ENCODE peak calls at places on chromosomes 5 and 9, in six cellular contexts. One of them, this sample, is unnamed.

GRCh38 chr9:107358867-107359440 is 75.9 kb downstream of the RAD23B start:
- DNase-seq in T1000: no peak
- DNase-seq in OCI-LY7: no peak
- DNase-seq in AG04450: no peak
- DNase-seq in erythroblast: no peak
- DNase-seq in HEK293T: no peak
- DNase-seq in this sample: no peak

GRCh38 chr5:113487411-113487778 is 858 bp downstream of the MCC start:
- DNase-seq in OCI-LY7: no peak
- DNase-seq in T1000: no peak
- DNase-seq in HEK293T: peak
- DNase-seq in erythroblast: no peak
- DNase-seq in AG04450: no peak
- DNase-seq in this sample: no peak

GRCh38 chr5:171646338-171647042 is 139.1 kb upstream of the SMIM23 start:
- DNase-seq in HEK293T: no peak
- DNase-seq in AG04450: no peak
- DNase-seq in OCI-LY7: no peak
- DNase-seq in erythroblast: no peak
- DNase-seq in T1000: no peak
- DNase-seq in this sample: no peak

GRCh38 chr5:92944337-92944736 is 636.7 kb downstream of the NR2F1-AS1 start:
- DNase-seq in erythroblast: no peak
- DNase-seq in HEK293T: no peak
- DNase-seq in T1000: no peak
- DNase-seq in AG04450: no peak
- DNase-seq in OCI-LY7: no peak
- DNase-seq in this sample: no peak

GRCh38 chr9:114351932-114352331 is 22.3 kb downstream of the ORM2 start:
- DNase-seq in AG04450: no peak
- DNase-seq in OCI-LY7: no peak
- DNase-seq in T1000: no peak
- DNase-seq in HEK293T: no peak
- DNase-seq in erythroblast: no peak
- DNase-seq in this sample: no peak

GRCh38 chr5:78597068-78597857 is 51.3 kb downstream of the LHFPL2 start:
- DNase-seq in erythroblast: no peak
- DNase-seq in OCI-LY7: no peak
- DNase-seq in HEK293T: no peak
- DNase-seq in T1000: no peak
- DNase-seq in AG04450: peak
- DNase-seq in this sample: no peak

GRCh38 chr9:136291306-136292025 is 12.4 kb downstream of the CCDC187 start:
- DNase-seq in HEK293T: no peak
- DNase-seq in T1000: no peak
- DNase-seq in OCI-LY7: no peak
- DNase-seq in AG04450: no peak
- DNase-seq in erythroblast: no peak
- DNase-seq in this sample: no peak

GRCh38 chr5:96896285-96896711 is 20.0 kb downstream of the ERAP2 start:
- DNase-seq in erythroblast: no peak
- DNase-seq in OCI-LY7: peak
- DNase-seq in T1000: no peak
- DNase-seq in AG04450: no peak
- DNase-seq in HEK293T: no peak
- DNase-seq in this sample: no peak

GRCh38 chr9:6413365-6414263 is 615 bp downstream of the UHRF2 start:
- DNase-seq in OCI-LY7: peak
- DNase-seq in HEK293T: peak
- DNase-seq in AG04450: no peak
- DNase-seq in T1000: no peak
- DNase-seq in erythroblast: peak
- DNase-seq in this sample: peak

GRCh38 chr5:125232779-125233230 is 486.4 kb upstream of the ZNF608 start:
- DNase-seq in T1000: no peak
- DNase-seq in HEK293T: no peak
- DNase-seq in OCI-LY7: no peak
- DNase-seq in AG04450: peak
- DNase-seq in erythroblast: no peak
- DNase-seq in this sample: peak

GRCh38 chr5:120086081-120086480 is 378.0 kb upstream of the PRR16 start:
- DNase-seq in erythroblast: no peak
- DNase-seq in OCI-LY7: no peak
- DNase-seq in HEK293T: no peak
- DNase-seq in T1000: no peak
- DNase-seq in AG04450: no peak
- DNase-seq in this sample: no peak

GRCh38 chr9:119827526-119827925 is 458.3 kb upstream of the BRINP1 start:
- DNase-seq in AG04450: no peak
- DNase-seq in OCI-LY7: no peak
- DNase-seq in T1000: no peak
- DNase-seq in erythroblast: no peak
- DNase-seq in HEK293T: no peak
- DNase-seq in this sample: no peak

GRCh38 chr5:72555871-72556270 is 48.7 kb upstream of the ZNF366 start:
- DNase-seq in erythroblast: no peak
- DNase-seq in AG04450: no peak
- DNase-seq in T1000: no peak
- DNase-seq in HEK293T: no peak
- DNase-seq in OCI-LY7: no peak
- DNase-seq in this sample: no peak

GRCh38 chr5:124263680-124264491 is 482.6 kb downstream of the ZNF608 start:
- DNase-seq in OCI-LY7: no peak
- DNase-seq in erythroblast: peak
- DNase-seq in AG04450: no peak
- DNase-seq in T1000: no peak
- DNase-seq in HEK293T: peak
- DNase-seq in this sample: no peak

GRCh38 chr9:35689601-35690446 is at the start of gene TPM2:
- DNase-seq in T1000: no peak
- DNase-seq in AG04450: peak
- DNase-seq in OCI-LY7: no peak
- DNase-seq in HEK293T: no peak
- DNase-seq in erythroblast: no peak
- DNase-seq in this sample: no peak

GRCh38 chr5:44638286-44638869 is 170.4 kb upstream of the MRPS30 start:
- DNase-seq in AG04450: no peak
- DNase-seq in HEK293T: no peak
- DNase-seq in T1000: no peak
- DNase-seq in OCI-LY7: no peak
- DNase-seq in erythroblast: no peak
- DNase-seq in this sample: no peak

GRCh38 chr9:4590430-4591122 is 71.5 kb upstream of the PLPP6 start:
- DNase-seq in T1000: no peak
- DNase-seq in erythroblast: no peak
- DNase-seq in HEK293T: no peak
- DNase-seq in AG04450: peak
- DNase-seq in OCI-LY7: no peak
- DNase-seq in this sample: no peak

GRCh38 chr5:116632890-116633289 is 58.3 kb upstream of the SEMA6A start:
- DNase-seq in HEK293T: no peak
- DNase-seq in T1000: no peak
- DNase-seq in OCI-LY7: no peak
- DNase-seq in AG04450: no peak
- DNase-seq in erythroblast: no peak
- DNase-seq in this sample: no peak

GRCh38 chr5:464843-465590 is 22.0 kb downstream of the EXOC3 start:
- DNase-seq in erythroblast: no peak
- DNase-seq in AG04450: no peak
- DNase-seq in T1000: no peak
- DNase-seq in OCI-LY7: no peak
- DNase-seq in HEK293T: no peak
- DNase-seq in this sample: peak

GRCh38 chr5:154375331-154376008 is 70.3 kb upstream of the SAP30L start:
- DNase-seq in erythroblast: no peak
- DNase-seq in OCI-LY7: no peak
- DNase-seq in AG04450: no peak
- DNase-seq in HEK293T: no peak
- DNase-seq in T1000: no peak
- DNase-seq in this sample: no peak

This sample was measured in lower leg skin.